ENCODE peak calls at places on chromosomes 2 and 18, in ten cellular contexts. K, P, O, U, G, M, H, D, X and A are unnamed samples.

GRCh38 chr2:96945011-96945410 is 41.4 kb downstream of the FAM178B start:
- DNase-seq in K (no peak), P (no peak), O (no peak), U (no peak), G (no peak), M (no peak), H (no peak), D (no peak), X (no peak), A (no peak)

GRCh38 chr2:8682719-8683667 is 1.1 kb downstream of the ID2 start:
- DNase-seq in K (peak; percentile 45), P (peak; percentile 88), O (peak; percentile 74), U (peak; percentile 53), G (no peak), M (peak; percentile 55), H (no peak), D (no peak), X (peak; percentile 28), A (peak; percentile 62)

GRCh38 chr2:200705305-200705985 is 106.3 kb upstream of the BZW1 start:
- DNase-seq in K (no peak), P (no peak), O (no peak), U (no peak), G (peak; percentile 7), M (peak; percentile 22), H (no peak), D (no peak), X (peak; percentile 19), A (no peak)

GRCh38 chr2:20164061-20164733 is 60.7 kb downstream of the SDC1 start:
- DNase-seq in K (no peak), P (no peak), O (no peak), U (no peak), G (peak; percentile 58), M (no peak), H (no peak), D (no peak), X (no peak), A (no peak)

GRCh38 chr2:210477496-210477895 is 937 bp upstream of the LANCL1 start:
- DNase-seq in K (no peak), P (no peak), O (no peak), U (no peak), G (peak; percentile 33), M (peak; percentile 64), H (peak; percentile 38), D (peak; percentile 36), X (peak; percentile 48), A (no peak)

GRCh38 chr2:237665713-237666143 is 38.3 kb downstream of the LRRFIP1 start:
- DNase-seq in K (no peak), P (no peak), O (no peak), U (no peak), G (no peak), M (no peak), H (no peak), D (no peak), X (no peak), A (no peak)

GRCh38 chr2:120914839-120915521 is 179.3 kb downstream of the GLI2 start:
- DNase-seq in K (peak; percentile 48), P (no peak), O (peak; percentile 89), U (no peak), G (peak; percentile 51), M (peak; percentile 94), H (peak; percentile 83), D (peak; percentile 88), X (peak; percentile 88), A (no peak)

GRCh38 chr2:119198267-119198840 is 25.3 kb upstream of the STEAP3 start:
- DNase-seq in K (no peak), P (peak; percentile 59), O (no peak), U (no peak), G (no peak), M (peak; percentile 41), H (no peak), D (no peak), X (peak; percentile 38), A (no peak)

GRCh38 chr2:212548459-212548815 is 9.8 kb upstream of the ERBB4 start:
- DNase-seq in K (no peak), P (no peak), O (no peak), U (no peak), G (no peak), M (peak; percentile 28), H (no peak), D (no peak), X (no peak), A (no peak)

GRCh38 chr2:129191530-129191929 is 787.9 kb upstream of the RAB6C start:
- DNase-seq in K (no peak), P (no peak), O (no peak), U (no peak), G (no peak), M (no peak), H (no peak), D (no peak), X (no peak), A (no peak)

GRCh38 chr18:6927136-6927535 is 190.5 kb downstream of the LAMA1 start:
- DNase-seq in K (no peak), P (no peak), O (no peak), U (no peak), G (no peak), M (no peak), H (no peak), D (no peak), X (no peak), A (no peak)

GRCh38 chr18:32469190-32469611 is 1.5 kb downstream of the GAREM1 start:
- DNase-seq in K (peak; percentile 49), P (no peak), O (peak; percentile 66), U (no peak), G (peak; percentile 12), M (peak; percentile 36), H (peak; percentile 29), D (no peak), X (peak; percentile 15), A (peak; percentile 10)

GRCh38 chr2:45825001-45825651 is 173.7 kb downstream of the PRKCE start:
- DNase-seq in K (no peak), P (no peak), O (no peak), U (no peak), G (no peak), M (no peak), H (no peak), D (no peak), X (no peak), A (no peak)

GRCh38 chr18:67359868-67360838 is 156.4 kb downstream of the DSEL start:
- DNase-seq in K (no peak), P (no peak), O (peak; percentile 81), U (no peak), G (peak; percentile 36), M (peak; percentile 96), H (peak; percentile 32), D (peak; percentile 37), X (peak; percentile 37), A (no peak)

GRCh38 chr18:69444221-69444620 is 43.5 kb downstream of the DOK6 start:
- DNase-seq in K (no peak), P (no peak), O (no peak), U (no peak), G (no peak), M (no peak), H (no peak), D (no peak), X (no peak), A (no peak)
- TF ChIP-seq POLR2A in K (no peak), P (no peak), O (no peak), U (no peak), G (no peak), M (no peak), H (no peak), D (no peak), X (no peak), A (no peak)

GRCh38 chr2:62539892-62540785 is 34.1 kb upstream of the TMEM17 start:
- DNase-seq in K (no peak), P (no peak), O (no peak), U (no peak), G (no peak), M (no peak), H (no peak), D (no peak), X (no peak), A (no peak)
- TF ChIP-seq POLR2A in K (no peak), P (no peak), O (no peak), U (no peak), G (no peak), M (no peak), H (no peak), D (no peak), X (no peak), A (no peak)

DNA sequence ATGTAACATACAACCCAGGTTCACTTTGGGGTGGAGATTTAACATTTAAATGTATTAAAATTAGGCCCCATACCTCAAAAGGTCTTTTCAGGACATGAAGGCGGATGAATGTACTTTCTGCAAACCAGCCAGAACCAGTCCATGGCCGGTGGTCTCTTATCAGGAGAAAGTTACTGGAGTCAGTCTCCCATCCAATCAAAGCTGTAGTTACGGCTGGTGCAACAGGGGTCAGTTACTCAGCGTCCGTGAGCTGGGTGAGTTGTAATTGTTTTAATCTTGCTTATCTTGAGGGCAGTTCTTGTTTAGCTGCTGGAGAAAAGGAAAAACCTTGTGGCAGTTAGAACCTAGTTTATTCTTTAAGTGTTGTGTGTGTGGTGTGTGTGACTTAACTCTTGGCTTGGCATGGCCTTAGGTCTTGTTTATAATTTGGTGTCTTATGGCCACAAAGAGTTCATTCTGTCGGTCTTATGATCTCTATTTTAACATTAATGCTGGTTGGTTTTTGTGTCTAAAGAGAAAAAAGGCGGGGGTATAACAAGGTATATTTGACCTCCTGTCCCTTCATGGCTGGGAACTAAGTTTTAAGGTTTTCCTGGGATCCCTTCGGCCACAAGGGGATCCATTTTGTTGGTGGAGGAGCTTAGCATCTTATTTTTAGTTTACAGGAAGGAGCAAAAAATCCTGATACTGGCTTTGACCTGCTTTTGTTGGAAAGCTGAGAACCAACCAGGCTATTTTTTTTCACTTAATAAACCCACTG is 143.6 kb upstream of the NCK2 start:
- DNase-seq in K (peak; percentile 37), P (no peak), O (no peak), U (no peak), G (no peak), M (no peak), H (no peak), D (no peak), X (no peak), A (no peak)
- TF ChIP-seq POLR2A in K (no peak), P (no peak), O (no peak), U (no peak), G (no peak), M (no peak), H (no peak), D (no peak), X (no peak), A (no peak)

GRCh38 chr18:63322246-63322645 is 2.7 kb upstream of the BCL2 start:
- DNase-seq in K (no peak), P (no peak), O (no peak), U (no peak), G (no peak), M (no peak), H (no peak), D (no peak), X (no peak), A (no peak)

GRCh38 chr18:63321291-63321690 is 1.7 kb upstream of the BCL2 start:
- DNase-seq in K (no peak), P (no peak), O (no peak), U (no peak), G (no peak), M (no peak), H (no peak), D (no peak), X (no peak), A (no peak)

GRCh38 chr18:63319383-63320040 is at the start of gene BCL2:
- DNase-seq in K (no peak), P (no peak), O (peak; percentile 82), U (no peak), G (peak; percentile 6), M (peak; percentile 24), H (peak; percentile 45), D (peak; percentile 40), X (peak; percentile 51), A (peak; percentile 26)

GRCh38 chr18:63320041-63320689 is 596 bp upstream of the BCL2 start:
- DNase-seq in K (peak; percentile 75), P (peak; percentile 95), O (peak; percentile 94), U (peak; percentile 82), G (peak; percentile 28), M (peak; percentile 75), H (peak; percentile 89), D (peak; percentile 60), X (peak; percentile 79), A (peak; percentile 83)

GRCh38 chr18:63320690-63321265 is 1.2 kb upstream of the BCL2 start:
- DNase-seq in K (peak; percentile 31), P (peak; percentile 91), O (peak; percentile 81), U (peak; percentile 75), G (no peak), M (peak; percentile 32), H (peak; percentile 54), D (no peak), X (peak; percentile 57), A (peak; percentile 57)
- TF ChIP-seq POLR2A in K (no peak), P (no peak), O (no peak), U (no peak), G (no peak), M (no peak), H (no peak), D (no peak), X (no peak), A (no peak)